ENCODE peak calls at places on chromosomes 5 and 9, in four cellular contexts. K, N, M and Q are unnamed samples.
A peak's percentile ranks its signal among the peaks of the same experiment; 100 is the strongest.

GRCh38 chr9:88041447-88041846 is 67.1 kb upstream of the CDK20 start:
- DNase-seq in K (no peak), N (no peak), M (no peak), Q (no peak)

GRCh38 chr5:23994581-23995370 is 487.4 kb downstream of the PRDM9 start:
- DNase-seq in K (no peak), N (peak; percentile 53), M (no peak), Q (no peak)

GRCh38 chr9:114282507-114282906 is 40.4 kb upstream of the ORM1 start:
- DNase-seq in K (no peak), N (no peak), M (no peak), Q (no peak)

GRCh38 chr9:110969971-110970381 is 68.3 kb downstream of the LPAR1 start:
- DNase-seq in K (no peak), N (peak; percentile 82), M (no peak), Q (no peak)

GRCh38 chr5:29214821-29215220 is 1978.7 kb upstream of the CDH6 start:
- DNase-seq in K (no peak), N (no peak), M (no peak), Q (no peak)

GRCh38 chr5:58680503-58680902 is 97.6 kb downstream of the RAB3C start:
- DNase-seq in K (no peak), N (no peak), M (no peak), Q (no peak)

GRCh38 chr5:159982421-159983173 is 26.3 kb upstream of the TTC1 start:
- DNase-seq in K (no peak), N (no peak), M (no peak), Q (no peak)

GRCh38 chr5:150616506-150616905 is 24.0 kb upstream of the SYNPO start:
- DNase-seq in K (no peak), N (no peak), M (no peak), Q (no peak)

GRCh38 chr5:100424017-100424416 is 111.2 kb upstream of the FAM174A start:
- DNase-seq in K (no peak), N (no peak), M (no peak), Q (no peak)

GRCh38 chr9:121322737-121323448 is 47.2 kb downstream of the STOM start:
- DNase-seq in K (no peak), N (no peak), M (no peak), Q (no peak)
- H3K4me1 ChIP-seq in K (no peaks in the 10 kb centered on the region), N (peaks cover 8% of the 10 kb centered on the region), M (peaks cover 13% of the 10 kb centered on the region), Q (peaks cover 3% of the 10 kb centered on the region)

DNA sequence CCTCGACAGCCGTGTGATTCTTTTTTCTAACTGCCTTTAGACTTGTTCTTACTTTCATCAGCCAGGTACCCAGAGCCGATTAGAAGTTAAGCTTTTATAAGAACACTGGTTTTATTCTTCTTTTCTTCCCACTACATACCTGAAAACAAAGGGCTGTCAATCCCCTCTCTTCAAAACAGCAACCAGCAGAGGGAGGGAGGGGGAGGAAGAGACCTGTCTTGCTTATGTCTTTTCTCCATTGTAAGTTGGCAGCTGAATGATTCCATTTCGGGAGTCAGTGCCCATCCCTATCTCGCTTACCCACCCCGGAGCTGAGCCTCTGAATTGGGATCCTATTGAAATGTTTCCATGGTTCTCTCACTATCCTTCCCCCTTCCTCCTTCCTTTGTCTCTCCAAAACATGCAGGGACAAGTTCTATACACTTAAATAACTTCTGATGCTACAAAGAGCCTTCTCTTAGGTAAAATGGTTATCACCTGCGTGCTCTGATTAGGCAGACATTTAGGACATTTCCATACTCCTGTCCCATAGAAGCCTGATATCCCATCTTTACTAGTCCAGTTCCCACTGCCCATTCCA is 83.9 kb upstream of the WWC1 start:
- DNase-seq in K (no peak), N (no peak), M (no peak), Q (no peak)
- H3K4me1 ChIP-seq in K (no peaks in the 10 kb centered on the region), N (no peaks in the 10 kb centered on the region), M (no peaks in the 10 kb centered on the region), Q (no peaks in the 10 kb centered on the region)

GRCh38 chr5:125179617-125180016 is 433.2 kb upstream of the ZNF608 start:
- DNase-seq in K (no peak), N (no peak), M (no peak), Q (no peak)

GRCh38 chr5:125185740-125186139 is 439.3 kb upstream of the ZNF608 start:
- DNase-seq in K (no peak), N (no peak), M (no peak), Q (no peak)

GRCh38 chr5:125180222-125180621 is 433.8 kb upstream of the ZNF608 start:
- DNase-seq in K (no peak), N (peak; percentile 11), M (no peak), Q (no peak)

GRCh38 chr5:125181159-125181558 is 434.7 kb upstream of the ZNF608 start:
- DNase-seq in K (no peak), N (peak; percentile 68), M (no peak), Q (no peak)

GRCh38 chr5:125181955-125182354 is 435.5 kb upstream of the ZNF608 start:
- DNase-seq in K (no peak), N (no peak), M (no peak), Q (no peak)
- H3K4me1 ChIP-seq in K (no peaks in the 10 kb centered on the region), N (peaks cover 18% of the 10 kb centered on the region), M (no peaks in the 10 kb centered on the region), Q (no peaks in the 10 kb centered on the region)

GRCh38 chr5:73376618-73377170 is 71.9 kb downstream of the FOXD1 start:
- DNase-seq in K (no peak), N (peak; percentile 23), M (no peak), Q (no peak)

GRCh38 chr5:73378070-73378469 is 70.5 kb downstream of the FOXD1 start:
- DNase-seq in K (no peak), N (no peak), M (no peak), Q (no peak)

GRCh38 chr5:73375949-73376348 is 72.6 kb downstream of the FOXD1 start:
- DNase-seq in K (no peak), N (no peak), M (no peak), Q (no peak)

GRCh38 chr5:73373814-73374510 is 74.6 kb downstream of the FOXD1 start:
- DNase-seq in K (no peak), N (no peak), M (no peak), Q (no peak)

DNA sequence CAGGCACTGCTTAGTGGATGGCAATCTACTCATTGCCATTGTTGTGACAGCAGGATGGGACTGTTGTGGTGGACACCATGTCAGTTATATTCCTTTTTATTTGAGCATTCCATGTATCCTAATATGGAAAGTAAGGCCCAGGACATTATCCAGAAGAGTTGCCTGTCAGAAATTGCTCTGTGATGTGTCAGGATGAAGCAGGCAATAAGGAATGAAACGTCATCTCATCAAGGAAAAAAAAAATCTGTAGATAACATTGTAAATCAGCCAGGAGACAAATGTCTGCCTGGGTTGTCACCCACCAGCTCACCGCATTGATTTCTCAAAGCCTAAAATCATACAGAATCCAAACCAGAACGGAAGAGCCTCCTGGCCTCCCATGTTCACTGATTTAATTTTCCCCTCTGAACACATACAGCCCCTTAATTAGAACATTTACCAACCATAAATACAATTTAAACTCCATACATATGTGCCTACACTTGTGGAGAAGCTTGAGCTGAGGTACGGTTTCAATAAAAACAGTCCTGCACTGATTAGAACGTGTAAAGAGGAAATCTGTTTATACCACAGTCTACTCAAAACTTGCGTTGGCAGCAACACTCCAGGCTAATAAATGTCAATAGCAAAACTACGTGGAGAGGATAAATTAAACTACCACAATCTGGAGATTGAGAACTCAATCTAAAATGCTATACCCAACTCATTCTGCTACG is 73.9 kb downstream of the FOXD1 start:
- DNase-seq in K (no peak), N (peak; percentile 38), M (no peak), Q (no peak)
- H3K4me1 ChIP-seq in K (no peaks in the 10 kb centered on the region), N (peaks cover 30% of the 10 kb centered on the region), M (no peaks in the 10 kb centered on the region), Q (no peaks in the 10 kb centered on the region)

GRCh38 chr5:119402081-119402480 is 46.3 kb downstream of the TNFAIP8 start:
- DNase-seq in K (no peak), N (no peak), M (no peak), Q (no peak)
- H3K4me1 ChIP-seq in K (peaks cover 53% of the 10 kb centered on the region), N (peaks cover 22% of the 10 kb centered on the region), M (peaks cover 11% of the 10 kb centered on the region), Q (peaks cover 9% of the 10 kb centered on the region)

GRCh38 chr9:21565137-21565536 is 83.0 kb upstream of the IFNE start:
- DNase-seq in K (no peak), N (peak; percentile 62), M (no peak), Q (no peak)

GRCh38 chr9:21560281-21560745 is 78.2 kb upstream of the IFNE start:
- DNase-seq in K (no peak), N (no peak), M (no peak), Q (no peak)

GRCh38 chr9:21567926-21568325 is 85.8 kb upstream of the IFNE start:
- DNase-seq in K (no peak), N (no peak), M (no peak), Q (no peak)

GRCh38 chr9:21561502-21561901 is 79.4 kb upstream of the IFNE start:
- DNase-seq in K (no peak), N (no peak), M (no peak), Q (no peak)

GRCh38 chr9:21564186-21564585 is 82.1 kb upstream of the IFNE start:
- DNase-seq in K (no peak), N (no peak), M (no peak), Q (no peak)
- H3K4me1 ChIP-seq in K (no peaks in the 10 kb centered on the region), N (peaks cover 75% of the 10 kb centered on the region), M (peaks cover 16% of the 10 kb centered on the region), Q (peaks cover 6% of the 10 kb centered on the region)